ENCODE peak calls at places on chromosomes 11 and 22, in nine cellular contexts. X, F, D, J, N, I, U, A and R are unnamed samples.

GRCh38 chr11:92528051-92528450 is 303.4 kb downstream of the FAT3 start:
- DNase-seq in J (no peak), N (no peak), I (no peak), F (no peak), X (no peak), U (no peak), A (no peak), D (peak; percentile 46), R (no peak)

GRCh38 chr22:39153220-39153860 is 860 bp upstream of the CBX7 start:
- DNase-seq in J (no peak), A (no peak), F (no peak), N (no peak), D (no peak), I (no peak), U (peak; percentile 72), X (peak; percentile 43), R (no peak)

GRCh38 chr11:44573333-44573732 is 7.9 kb downstream of the CD82 start:
- DNase-seq in U (no peak), N (no peak), J (no peak), I (no peak), X (no peak), F (no peak), D (peak; percentile 40), A (peak; percentile 43), R (no peak)

GRCh38 chr11:76800466-76801200 is 17.5 kb downstream of the TSKU start:
- DNase-seq in D (no peak), U (no peak), I (no peak), N (no peak), J (no peak), A (peak; percentile 43), F (no peak), X (no peak), R (peak; percentile 86)

GRCh38 chr22:44909241-44909640 is 100.6 kb downstream of the PHF21B start:
- DNase-seq in X (no peak), N (no peak), J (no peak), I (no peak), A (no peak), U (peak; percentile 33), D (no peak), F (no peak), R (no peak)

GRCh38 chr22:33518405-33518804 is 401.9 kb downstream of the LARGE1 start:
- DNase-seq in J (no peak), I (no peak), U (no peak), D (no peak), A (no peak), X (no peak), N (no peak), F (no peak), R (no peak)

GRCh38 chr11:121451982-121452608 is at the start of gene SORL1:
- DNase-seq in U (peak; percentile 85), D (peak; percentile 55), A (peak; percentile 81), I (peak; percentile 25), J (peak; percentile 49), X (peak; percentile 68), F (peak; percentile 55), N (peak; percentile 76), R (peak; percentile 63)

GRCh38 chr11:114250993-114251796 is 45.0 kb upstream of the NNMT start:
- DNase-seq in J (no peak), I (peak; percentile 63), F (no peak), X (no peak), U (peak; percentile 81), N (no peak), D (no peak), A (no peak), R (no peak)

GRCh38 chr22:29625090-29625825 is 21.8 kb downstream of the NF2 start:
- DNase-seq in X (peak; percentile 51), D (peak; percentile 85), A (peak; percentile 54), N (no peak), U (peak; percentile 75), J (no peak), I (peak; percentile 44), F (peak; percentile 38), R (no peak)

GRCh38 chr11:30000986-30001385 is 15.8 kb downstream of the KCNA4 start:
- DNase-seq in U (no peak), N (no peak), A (no peak), X (no peak), J (no peak), F (no peak), I (no peak), D (no peak), R (no peak)

GRCh38 chr11:105007463-105007862 is 15.5 kb downstream of the CASP5 start:
- DNase-seq in J (no peak), U (no peak), F (no peak), N (no peak), A (no peak), I (no peak), X (no peak), D (no peak), R (no peak)

GRCh38 chr11:4480577-4481539 is 1.6 kb upstream of the OR52K1 start:
- DNase-seq in I (no peak), J (no peak), F (no peak), U (no peak), N (no peak), A (no peak), X (no peak), D (no peak), R (no peak)

GRCh38 chr22:41181349-41182241 is 23.5 kb upstream of the L3MBTL2 start:
- DNase-seq in F (no peak), J (no peak), X (no peak), D (peak; percentile 66), N (no peak), A (peak; percentile 78), U (no peak), I (no peak), R (no peak)

GRCh38 chr11:69899957-69900821 is 81.0 kb upstream of the FGF3 start:
- DNase-seq in N (no peak), J (no peak), A (no peak), D (no peak), U (no peak), X (peak; percentile 70), F (no peak), I (peak; percentile 36), R (peak; percentile 77)

GRCh38 chr22:30649430-30650007 is 13.9 kb downstream of the SLC35E4 start:
- DNase-seq in F (no peak), J (peak; percentile 55), A (peak; percentile 79), I (peak; percentile 46), U (no peak), D (peak; percentile 88), N (no peak), X (no peak), R (peak; percentile 46)

GRCh38 chr11:46352063-46352841 is 5.0 kb downstream of the DGKZ start:
- DNase-seq in I (peak; percentile 89), N (peak; percentile 66), J (peak; percentile 75), X (no peak), A (peak; percentile 65), F (no peak), U (no peak), D (no peak), R (peak; percentile 88)

GRCh38 chr11:13135385-13136271 is 126.5 kb downstream of the RASSF10 start:
- DNase-seq in N (no peak), I (no peak), D (peak; percentile 90), A (no peak), U (no peak), X (no peak), J (no peak), F (no peak), R (no peak)

GRCh38 chr11:10519630-10520029 is 21.4 kb downstream of the RNF141 start:
- DNase-seq in D (no peak), U (no peak), F (no peak), X (no peak), J (no peak), N (no peak), I (no peak), A (no peak), R (no peak)

GRCh38 chr11:83681944-83682644 is 395.9 kb upstream of the CCDC90B start:
- DNase-seq in I (no peak), A (no peak), X (no peak), U (no peak), D (no peak), N (no peak), F (no peak), J (no peak), R (no peak)

GRCh38 chr11:48019230-48019584 is 38.8 kb downstream of the PTPRJ start:
- DNase-seq in J (no peak), D (no peak), X (no peak), N (no peak), I (no peak), U (no peak), F (no peak), A (no peak), R (no peak)
- H3K4me1 ChIP-seq in J (peaks cover 59% of the 10 kb centered on the region), D (peaks cover 20% of the 10 kb centered on the region), X (no peaks in the 10 kb centered on the region), N (no peaks in the 10 kb centered on the region), I (peaks cover 11% of the 10 kb centered on the region), U (peaks cover 22% of the 10 kb centered on the region), F (peaks cover 76% of the 10 kb centered on the region), A (peaks cover 1% of the 10 kb centered on the region), R (peaks cover 4% of the 10 kb centered on the region)

GRCh38 chr22:22834783-22835182 is 52.8 kb upstream of the IGLL5 start:
- DNase-seq in X (no peak), I (no peak), N (no peak), U (no peak), J (no peak), F (no peak), A (no peak), D (no peak), R (no peak)

GRCh38 chr22:22833059-22833458 is 54.6 kb upstream of the IGLL5 start:
- DNase-seq in J (no peak), D (no peak), A (no peak), X (no peak), F (no peak), U (no peak), N (no peak), I (no peak), R (no peak)

GRCh38 chr22:22835242-22835641 is 52.4 kb upstream of the IGLL5 start:
- DNase-seq in X (no peak), U (no peak), A (no peak), I (no peak), D (no peak), F (no peak), J (no peak), N (no peak), R (no peak)

GRCh38 chr22:22834204-22834603 is 53.4 kb upstream of the IGLL5 start:
- DNase-seq in I (no peak), N (no peak), F (no peak), A (no peak), U (no peak), D (no peak), X (no peak), J (no peak), R (no peak)

GRCh38 chr22:22833488-22833887 is 54.1 kb upstream of the IGLL5 start:
- DNase-seq in U (no peak), X (no peak), F (no peak), A (no peak), J (no peak), I (no peak), D (no peak), N (no peak), R (no peak)
- H3K4me3 ChIP-seq in U (no peak overlapping the region), X (no peak overlapping the region), F (no peak overlapping the region), A (no peak overlapping the region), J (no peak overlapping the region), I (no peak overlapping the region), D (no peak overlapping the region), N (no peak overlapping the region), R (no peak overlapping the region)

GRCh38 chr22:36381513-36382079 is 6.2 kb downstream of the MYH9 start:
- DNase-seq in A (no peak), N (no peak), U (no peak), D (peak; percentile 7), F (no peak), X (no peak), I (no peak), J (no peak), R (no peak)
- H3K4me1 ChIP-seq in A (peaks cover 2% of the 10 kb centered on the region), N (peaks cover 96% of the 10 kb centered on the region), U (peaks cover 91% of the 10 kb centered on the region), D (peaks cover 28% of the 10 kb centered on the region), F (peaks cover 60% of the 10 kb centered on the region), X (peaks cover 44% of the 10 kb centered on the region), I (peaks cover 10% of the 10 kb centered on the region), J (peaks cover 70% of the 10 kb centered on the region), R (peaks cover 36% of the 10 kb centered on the region)

GRCh38 chr11:68673991-68674390 is 10.4 kb upstream of the GAL start:
- DNase-seq in I (no peak), J (no peak), A (no peak), F (no peak), X (no peak), N (no peak), D (no peak), U (no peak), R (no peak)
- H3K4me3 ChIP-seq in I (no peak overlapping the region), J (no peak overlapping the region), A (no peak overlapping the region), F (no peak overlapping the region), X (no peak overlapping the region), N (no peak overlapping the region), D (no peak overlapping the region), U (no peak overlapping the region), R (no peak overlapping the region)